ENCODE peak calls at places on chromosomes 3 and 15, in five cellular contexts. One of them, this sample, is unnamed.

GRCh38 chr3:136838641-136839555 is 20.0 kb downstream of the SLC35G2 start:
- DNase-seq in mammary epithelial cell: peak; percentile 40
- DNase-seq in neuronal stem cell: no peak
- DNase-seq in neural progenitor cell: no peak
- DNase-seq in GM23248: peak; percentile 69
- DNase-seq in this sample: peak; percentile 35

GRCh38 chr3:143064777-143065176 is 54.8 kb upstream of the CHST2 start:
- DNase-seq in mammary epithelial cell: no peak
- DNase-seq in neural progenitor cell: no peak
- DNase-seq in neuronal stem cell: no peak
- DNase-seq in GM23248: no peak
- DNase-seq in this sample: no peak

GRCh38 chr3:1380926-1381646 is 288.3 kb downstream of the CNTN6 start:
- DNase-seq in GM23248: no peak
- DNase-seq in neuronal stem cell: no peak
- DNase-seq in mammary epithelial cell: no peak
- DNase-seq in neural progenitor cell: no peak
- DNase-seq in this sample: no peak

GRCh38 chr3:101878589-101878988 is 29.3 kb downstream of the NFKBIZ start:
- DNase-seq in GM23248: no peak
- DNase-seq in neural progenitor cell: no peak
- DNase-seq in neuronal stem cell: no peak
- DNase-seq in mammary epithelial cell: no peak
- DNase-seq in this sample: no peak

GRCh38 chr15:73153024-73153423 is 100.8 kb downstream of the NEO1 start:
- DNase-seq in mammary epithelial cell: no peak
- DNase-seq in GM23248: no peak
- DNase-seq in neuronal stem cell: no peak
- DNase-seq in neural progenitor cell: no peak
- DNase-seq in this sample: no peak

GRCh38 chr3:161474691-161475090 is 21.9 kb upstream of the OTOL1 start:
- DNase-seq in mammary epithelial cell: no peak
- DNase-seq in neural progenitor cell: no peak
- DNase-seq in neuronal stem cell: no peak
- DNase-seq in GM23248: no peak
- DNase-seq in this sample: no peak

GRCh38 chr15:94792166-94792565 is 560.8 kb downstream of the MCTP2 start:
- DNase-seq in neural progenitor cell: no peak
- DNase-seq in GM23248: no peak
- DNase-seq in neuronal stem cell: no peak
- DNase-seq in mammary epithelial cell: peak; percentile 93
- DNase-seq in this sample: no peak

GRCh38 chr3:107204121-107204520 is 173.1 kb upstream of the CCDC54 start:
- DNase-seq in neural progenitor cell: no peak
- DNase-seq in neuronal stem cell: no peak
- DNase-seq in mammary epithelial cell: no peak
- DNase-seq in GM23248: no peak
- DNase-seq in this sample: no peak

GRCh38 chr3:89353465-89353864 is 246.0 kb downstream of the EPHA3 start:
- DNase-seq in neural progenitor cell: no peak
- DNase-seq in neuronal stem cell: no peak
- DNase-seq in mammary epithelial cell: peak; percentile 17
- DNase-seq in GM23248: peak; percentile 36
- DNase-seq in this sample: no peak

GRCh38 chr3:189276481-189277190 is 104.9 kb downstream of the TPRG1 start:
- DNase-seq in GM23248: peak; percentile 84
- DNase-seq in mammary epithelial cell: peak; percentile 60
- DNase-seq in neural progenitor cell: no peak
- DNase-seq in neuronal stem cell: no peak
- DNase-seq in this sample: no peak

GRCh38 chr15:44662478-44663409 is 718 bp downstream of the SPG11 start:
- DNase-seq in GM23248: peak; percentile 81
- DNase-seq in mammary epithelial cell: peak; percentile 75
- DNase-seq in neural progenitor cell: peak; percentile 64
- DNase-seq in neuronal stem cell: no peak
- DNase-seq in this sample: peak; percentile 83

GRCh38 chr15:97984157-97984556 is 23.7 kb downstream of the ARRDC4 start:
- DNase-seq in GM23248: peak; percentile 25
- DNase-seq in mammary epithelial cell: no peak
- DNase-seq in neuronal stem cell: no peak
- DNase-seq in neural progenitor cell: no peak
- DNase-seq in this sample: no peak

GRCh38 chr15:41501191-41501917 is 7.7 kb downstream of the ITPKA start:
- DNase-seq in mammary epithelial cell: no peak
- DNase-seq in neuronal stem cell: peak; percentile 26
- DNase-seq in GM23248: peak; percentile 61
- DNase-seq in neural progenitor cell: peak; percentile 65
- DNase-seq in this sample: no peak

GRCh38 chr3:23865595-23866396 is 51.0 kb downstream of the NKIRAS1 start:
- DNase-seq in neuronal stem cell: peak; percentile 71
- DNase-seq in neural progenitor cell: peak; percentile 59
- DNase-seq in GM23248: no peak
- DNase-seq in mammary epithelial cell: no peak
- DNase-seq in this sample: no peak

GRCh38 chr3:8990266-8991215 is 27.3 kb upstream of the RAD18 start:
- DNase-seq in neuronal stem cell: no peak
- DNase-seq in neural progenitor cell: peak; percentile 29
- DNase-seq in mammary epithelial cell: no peak
- DNase-seq in GM23248: no peak
- DNase-seq in this sample: no peak

GRCh38 chr15:22237891-22238275 is 157.6 kb downstream of the OR4M2 start:
- DNase-seq in neural progenitor cell: no peak
- DNase-seq in mammary epithelial cell: no peak
- DNase-seq in neuronal stem cell: no peak
- DNase-seq in GM23248: no peak
- DNase-seq in this sample: no peak

GRCh38 chr3:141796436-141797166 is 33.4 kb downstream of the GRK7 start:
- DNase-seq in GM23248: peak; percentile 72
- DNase-seq in mammary epithelial cell: no peak
- DNase-seq in neuronal stem cell: no peak
- DNase-seq in neural progenitor cell: no peak
- DNase-seq in this sample: peak; percentile 88
- H3K9ac ChIP-seq in GM23248: peak overlapping the region; percentile 75
- H3K9ac ChIP-seq in mammary epithelial cell: no peak overlapping the region
- H3K9ac ChIP-seq in neuronal stem cell: no peak overlapping the region
- H3K9ac ChIP-seq in neural progenitor cell: no peak overlapping the region
- H3K9ac ChIP-seq in this sample: peak overlapping the region; percentile 66

GRCh38 chr15:29612701-29613100 is 209.6 kb downstream of the TJP1 start:
- DNase-seq in neuronal stem cell: no peak
- DNase-seq in neural progenitor cell: no peak
- DNase-seq in mammary epithelial cell: no peak
- DNase-seq in GM23248: peak; percentile 50
- DNase-seq in this sample: no peak

GRCh38 chr15:29612096-29612495 is 210.2 kb downstream of the TJP1 start:
- DNase-seq in neural progenitor cell: peak; percentile 21
- DNase-seq in neuronal stem cell: no peak
- DNase-seq in GM23248: peak; percentile 91
- DNase-seq in mammary epithelial cell: no peak
- DNase-seq in this sample: no peak

GRCh38 chr15:29615791-29616190 is 206.5 kb downstream of the TJP1 start:
- DNase-seq in neural progenitor cell: no peak
- DNase-seq in neuronal stem cell: no peak
- DNase-seq in GM23248: no peak
- DNase-seq in mammary epithelial cell: no peak
- DNase-seq in this sample: no peak

GRCh38 chr15:29613951-29614382 is 208.3 kb downstream of the TJP1 start:
- DNase-seq in neuronal stem cell: no peak
- DNase-seq in mammary epithelial cell: no peak
- DNase-seq in GM23248: peak; percentile 56
- DNase-seq in neural progenitor cell: peak; percentile 26
- DNase-seq in this sample: no peak

DNA sequence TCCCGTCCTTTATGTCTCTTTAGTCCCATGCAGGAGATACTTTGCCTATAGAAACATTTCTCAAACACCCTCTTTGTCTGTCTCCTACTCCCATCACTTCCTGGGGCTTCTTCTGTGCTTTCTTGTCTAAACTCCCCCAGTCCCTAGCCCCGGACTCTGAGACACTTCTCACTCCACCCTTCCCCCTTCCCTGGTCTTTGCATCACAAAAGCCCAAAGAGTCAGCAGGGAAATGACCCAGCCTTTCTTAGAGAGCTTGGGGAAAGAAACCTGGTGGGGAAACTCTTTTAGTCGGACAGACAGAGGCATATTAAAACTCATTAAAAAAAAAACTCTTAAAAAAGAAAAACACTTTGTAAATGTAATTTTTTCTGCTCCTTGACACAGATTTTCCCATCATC is 211.2 kb downstream of the TJP1 start:
- DNase-seq in GM23248: no peak
- DNase-seq in mammary epithelial cell: no peak
- DNase-seq in neuronal stem cell: no peak
- DNase-seq in neural progenitor cell: peak; percentile 17
- DNase-seq in this sample: no peak
- H3K9ac ChIP-seq in GM23248: no peak overlapping the region
- H3K9ac ChIP-seq in mammary epithelial cell: no peak overlapping the region
- H3K9ac ChIP-seq in neuronal stem cell: no peak overlapping the region
- H3K9ac ChIP-seq in neural progenitor cell: no peak overlapping the region
- H3K9ac ChIP-seq in this sample: no peak overlapping the region

DNA sequence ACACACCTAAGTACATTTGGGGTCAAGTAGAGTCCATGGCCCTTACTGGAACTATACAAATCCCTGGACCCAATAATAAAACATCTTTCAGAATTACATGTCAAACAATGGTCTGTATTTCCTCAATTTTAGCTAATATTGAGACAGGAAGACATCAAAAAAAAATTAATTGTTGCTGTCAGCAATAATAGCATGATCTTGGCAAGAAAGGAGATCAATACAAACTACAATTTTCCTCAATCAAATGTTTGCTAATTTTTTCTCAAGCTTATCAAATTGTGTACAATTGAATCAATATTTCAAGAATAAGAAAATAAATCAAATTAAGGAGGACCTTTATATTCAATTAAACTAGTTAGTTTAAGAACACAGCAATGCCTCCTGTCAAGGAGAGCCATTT is 62.6 kb downstream of the FSIP1 start:
- DNase-seq in mammary epithelial cell: no peak
- DNase-seq in neuronal stem cell: no peak
- DNase-seq in neural progenitor cell: no peak
- DNase-seq in GM23248: no peak
- DNase-seq in this sample: no peak
- H3K9ac ChIP-seq in mammary epithelial cell: no peak overlapping the region
- H3K9ac ChIP-seq in neuronal stem cell: no peak overlapping the region
- H3K9ac ChIP-seq in neural progenitor cell: no peak overlapping the region
- H3K9ac ChIP-seq in GM23248: peak overlapping the region; percentile 37
- H3K9ac ChIP-seq in this sample: no peak overlapping the region

GRCh38 chr3:133440652-133441051 is 40.8 kb downstream of the BFSP2 start:
- DNase-seq in mammary epithelial cell: no peak
- DNase-seq in neural progenitor cell: no peak
- DNase-seq in neuronal stem cell: no peak
- DNase-seq in GM23248: peak; percentile 7
- DNase-seq in this sample: no peak

GRCh38 chr3:133442518-133442917 is 42.7 kb downstream of the BFSP2 start:
- DNase-seq in GM23248: no peak
- DNase-seq in neural progenitor cell: no peak
- DNase-seq in mammary epithelial cell: no peak
- DNase-seq in neuronal stem cell: no peak
- DNase-seq in this sample: no peak

GRCh38 chr3:133437391-133438093 is 37.7 kb downstream of the BFSP2 start:
- DNase-seq in mammary epithelial cell: no peak
- DNase-seq in GM23248: peak; percentile 39
- DNase-seq in neuronal stem cell: no peak
- DNase-seq in neural progenitor cell: no peak
- DNase-seq in this sample: no peak

GRCh38 chr3:133441867-133442270 is 42.0 kb downstream of the BFSP2 start:
- DNase-seq in neuronal stem cell: no peak
- DNase-seq in mammary epithelial cell: no peak
- DNase-seq in neural progenitor cell: no peak
- DNase-seq in GM23248: no peak
- DNase-seq in this sample: no peak

DNA sequence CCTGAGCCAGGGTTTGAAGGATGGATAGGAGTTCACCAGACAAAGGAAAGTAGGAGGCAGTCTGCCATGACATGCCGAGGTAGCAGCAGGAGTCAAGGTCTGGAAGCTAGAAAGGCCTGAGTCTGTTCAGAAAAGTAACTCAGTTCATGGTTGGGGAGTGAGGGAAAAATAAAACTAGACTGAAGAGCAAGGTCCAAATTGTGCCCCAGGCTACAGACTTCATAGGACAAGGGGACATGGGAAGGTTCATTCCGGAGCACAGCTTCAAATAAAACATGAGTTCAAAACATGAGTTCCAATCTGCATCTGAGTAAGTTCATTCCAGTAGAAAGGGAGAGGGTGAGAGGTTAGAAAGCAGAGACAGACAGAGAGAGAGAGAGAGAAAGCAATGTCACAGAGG is 39.7 kb downstream of the BFSP2 start:
- DNase-seq in mammary epithelial cell: no peak
- DNase-seq in neural progenitor cell: no peak
- DNase-seq in neuronal stem cell: no peak
- DNase-seq in GM23248: no peak
- DNase-seq in this sample: no peak
- H3K9ac ChIP-seq in mammary epithelial cell: no peak overlapping the region
- H3K9ac ChIP-seq in neural progenitor cell: no peak overlapping the region
- H3K9ac ChIP-seq in neuronal stem cell: no peak overlapping the region
- H3K9ac ChIP-seq in GM23248: no peak overlapping the region
- H3K9ac ChIP-seq in this sample: no peak overlapping the region

This sample was measured in DND-41.